ENCODE peak calls at places on chromosome 11, in five cellular contexts. One of them, this sample, is unnamed.

GRCh38 chr11:17898071-17898470 is 114.8 kb downstream of the SERGEF start:
- DNase-seq in GM23338: no peak
- DNase-seq in K562: no peak
- DNase-seq in HCT116: no peak
- DNase-seq in GM12878: no peak
- DNase-seq in this sample: no peak

GRCh38 chr11:38411149-38411548 is 1813.1 kb upstream of the RAG2 start:
- DNase-seq in GM23338: peak; percentile 8
- DNase-seq in GM12878: no peak
- DNase-seq in HCT116: no peak
- DNase-seq in K562: no peak
- DNase-seq in this sample: no peak

GRCh38 chr11:60916669-60917206 is 2.8 kb downstream of the TMEM109 start:
- DNase-seq in K562: no peak
- DNase-seq in HCT116: no peak
- DNase-seq in GM12878: no peak
- DNase-seq in GM23338: no peak
- DNase-seq in this sample: no peak

GRCh38 chr11:125215951-125216350 is 51.4 kb downstream of the PKNOX2 start:
- DNase-seq in K562: no peak
- DNase-seq in GM23338: no peak
- DNase-seq in HCT116: no peak
- DNase-seq in GM12878: no peak
- DNase-seq in this sample: no peak

GRCh38 chr11:47270331-47271271 is 668 bp downstream of the MADD start:
- DNase-seq in GM23338: peak; percentile 59
- DNase-seq in HCT116: no peak
- DNase-seq in K562: peak; percentile 60
- DNase-seq in GM12878: no peak
- DNase-seq in this sample: peak; percentile 49

GRCh38 chr11:8059571-8060011 is 21.4 kb upstream of the TUB start:
- DNase-seq in K562: no peak
- DNase-seq in GM12878: no peak
- DNase-seq in GM23338: no peak
- DNase-seq in HCT116: no peak
- DNase-seq in this sample: no peak

GRCh38 chr11:46918087-46918751 is at the start of gene LRP4:
- DNase-seq in HCT116: no peak
- DNase-seq in GM23338: peak; percentile 73
- DNase-seq in GM12878: no peak
- DNase-seq in K562: peak; percentile 72
- DNase-seq in this sample: no peak

GRCh38 chr11:30171661-30172060 is 59.2 kb upstream of the FSHB start:
- DNase-seq in HCT116: no peak
- DNase-seq in GM23338: no peak
- DNase-seq in K562: no peak
- DNase-seq in GM12878: no peak
- DNase-seq in this sample: no peak

GRCh38 chr11:58061813-58062212 is 31.1 kb downstream of the OR6Q1 start:
- DNase-seq in GM23338: no peak
- DNase-seq in GM12878: no peak
- DNase-seq in HCT116: no peak
- DNase-seq in K562: no peak
- DNase-seq in this sample: no peak

GRCh38 chr11:95487391-95487790 is 256.4 kb upstream of the SESN3 start:
- DNase-seq in K562: no peak
- DNase-seq in GM23338: peak; percentile 5
- DNase-seq in HCT116: no peak
- DNase-seq in GM12878: peak; percentile 83
- DNase-seq in this sample: no peak

GRCh38 chr11:119567667-119568582 is 145.0 kb upstream of the THY1 start:
- DNase-seq in K562: no peak
- DNase-seq in GM12878: peak; percentile 56
- DNase-seq in GM23338: peak; percentile 16
- DNase-seq in HCT116: no peak
- DNase-seq in this sample: no peak

GRCh38 chr11:19091366-19091765 is 25.6 kb upstream of the ZDHHC13 start:
- DNase-seq in K562: no peak
- DNase-seq in GM12878: no peak
- DNase-seq in HCT116: no peak
- DNase-seq in GM23338: no peak
- DNase-seq in this sample: no peak

GRCh38 chr11:79902493-79902892 is 461.7 kb upstream of the TENM4 start:
- DNase-seq in GM12878: no peak
- DNase-seq in HCT116: no peak
- DNase-seq in GM23338: no peak
- DNase-seq in K562: no peak
- DNase-seq in this sample: no peak

GRCh38 chr11:78961938-78962701 is 387.5 kb upstream of the NARS2 start:
- DNase-seq in HCT116: no peak
- DNase-seq in K562: peak; percentile 50
- DNase-seq in GM23338: peak; percentile 94
- DNase-seq in GM12878: no peak
- DNase-seq in this sample: no peak

GRCh38 chr11:44382118-44382517 is 72.2 kb upstream of the ALX4 start:
- DNase-seq in GM23338: no peak
- DNase-seq in GM12878: no peak
- DNase-seq in K562: no peak
- DNase-seq in HCT116: no peak
- DNase-seq in this sample: no peak

GRCh38 chr11:32386770-32387377 is 48.5 kb downstream of the WT1 start:
- DNase-seq in K562: peak; percentile 71
- DNase-seq in GM23338: no peak
- DNase-seq in HCT116: no peak
- DNase-seq in GM12878: no peak
- DNase-seq in this sample: no peak

GRCh38 chr11:60835472-60835871 is 6.4 kb upstream of the CCDC86 start:
- DNase-seq in GM12878: no peak
- DNase-seq in K562: no peak
- DNase-seq in HCT116: no peak
- DNase-seq in GM23338: no peak
- DNase-seq in this sample: no peak

GRCh38 chr11:30488304-30488998 is 97.7 kb downstream of the MPPED2 start:
- DNase-seq in HCT116: no peak
- DNase-seq in GM12878: no peak
- DNase-seq in K562: no peak
- DNase-seq in GM23338: no peak
- DNase-seq in this sample: no peak

GRCh38 chr11:57458060-57458409 is 2.3 kb upstream of the RTN4RL2 start:
- DNase-seq in GM23338: peak; percentile 81
- DNase-seq in GM12878: no peak
- DNase-seq in K562: no peak
- DNase-seq in HCT116: no peak
- DNase-seq in this sample: no peak

GRCh38 chr11:131122448-131122847 is 206.2 kb upstream of the SNX19 start:
- DNase-seq in HCT116: no peak
- DNase-seq in GM23338: no peak
- DNase-seq in GM12878: no peak
- DNase-seq in K562: no peak
- DNase-seq in this sample: no peak

GRCh38 chr11:130721736-130722135 is 194.5 kb downstream of the SNX19 start:
- DNase-seq in GM23338: no peak
- DNase-seq in K562: no peak
- DNase-seq in HCT116: no peak
- DNase-seq in GM12878: no peak
- DNase-seq in this sample: no peak

GRCh38 chr11:43268161-43268560 is 43.6 kb upstream of the API5 start:
- DNase-seq in GM23338: no peak
- DNase-seq in K562: no peak
- DNase-seq in HCT116: no peak
- DNase-seq in GM12878: no peak
- DNase-seq in this sample: no peak

GRCh38 chr11:126332221-126332711 is 23.2 kb upstream of the ST3GAL4 start:
- DNase-seq in K562: no peak
- DNase-seq in GM12878: no peak
- DNase-seq in HCT116: no peak
- DNase-seq in GM23338: no peak
- DNase-seq in this sample: no peak

GRCh38 chr11:104992781-104993180 is 24.4 kb upstream of the CASP4 start:
- DNase-seq in GM12878: no peak
- DNase-seq in HCT116: no peak
- DNase-seq in K562: no peak
- DNase-seq in GM23338: no peak
- DNase-seq in this sample: no peak

GRCh38 chr11:134377876-134378275 is 34.2 kb downstream of the B3GAT1 start:
- DNase-seq in K562: no peak
- DNase-seq in HCT116: no peak
- DNase-seq in GM12878: no peak
- DNase-seq in GM23338: no peak
- DNase-seq in this sample: no peak

GRCh38 chr11:83599066-83599465 is 312.9 kb upstream of the CCDC90B start:
- DNase-seq in HCT116: no peak
- DNase-seq in K562: no peak
- DNase-seq in GM23338: peak; percentile 24
- DNase-seq in GM12878: no peak
- DNase-seq in this sample: no peak

GRCh38 chr11:86116386-86116726 is 47.5 kb upstream of the PICALM start:
- DNase-seq in K562: no peak
- DNase-seq in GM23338: no peak
- DNase-seq in GM12878: peak; percentile 77
- DNase-seq in HCT116: no peak
- DNase-seq in this sample: no peak

GRCh38 chr11:16779436-16779835 is 41.0 kb downstream of the C11orf58 start:
- DNase-seq in GM12878: no peak
- DNase-seq in HCT116: peak; percentile 12
- DNase-seq in K562: peak; percentile 80
- DNase-seq in GM23338: peak; percentile 37
- DNase-seq in this sample: peak; percentile 88

GRCh38 chr11:98300777-98301176 is 720.0 kb upstream of the CNTN5 start:
- DNase-seq in GM23338: no peak
- DNase-seq in K562: no peak
- DNase-seq in GM12878: no peak
- DNase-seq in HCT116: no peak
- DNase-seq in this sample: no peak

GRCh38 chr11:63682045-63682915 is 980 bp downstream of the RTN3 start:
- DNase-seq in K562: peak; percentile 30
- DNase-seq in GM12878: no peak
- DNase-seq in GM23338: peak; percentile 66
- DNase-seq in HCT116: no peak
- DNase-seq in this sample: peak; percentile 21

GRCh38 chr11:63683133-63683991 is 2.1 kb downstream of the RTN3 start:
- DNase-seq in K562: peak; percentile 53
- DNase-seq in GM23338: no peak
- DNase-seq in GM12878: no peak
- DNase-seq in HCT116: no peak
- DNase-seq in this sample: no peak

GRCh38 chr11:63681208-63682044 is at the start of gene RTN3:
- DNase-seq in GM12878: peak; percentile 96
- DNase-seq in K562: peak; percentile 98
- DNase-seq in HCT116: peak; percentile 96
- DNase-seq in GM23338: peak; percentile 98
- DNase-seq in this sample: peak; percentile 96

DNA sequence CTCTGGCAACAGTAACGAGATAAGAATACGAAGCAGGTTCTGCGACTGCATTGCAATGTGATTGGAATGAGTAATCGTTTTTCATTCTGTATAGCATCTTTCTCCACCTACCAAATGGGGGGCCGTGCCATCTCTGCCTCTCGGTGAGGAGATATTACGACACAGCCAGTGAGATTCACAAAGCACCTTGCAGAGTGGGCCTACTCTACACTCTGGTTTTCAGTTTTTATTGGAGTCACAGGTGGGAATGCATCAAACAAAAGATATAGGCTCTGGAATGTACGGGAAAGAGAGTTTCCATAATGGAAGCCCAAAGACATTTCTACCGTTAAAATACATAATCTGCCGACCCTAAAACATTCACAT is 475 bp upstream of the RTN3 start:
- DNase-seq in K562: peak; percentile 27
- DNase-seq in HCT116: no peak
- DNase-seq in GM23338: peak; percentile 37
- DNase-seq in GM12878: no peak
- DNase-seq in this sample: no peak
- TF ChIP-seq REST in K562: no peak
- TF ChIP-seq REST in HCT116: no peak
- TF ChIP-seq REST in GM23338: no peak
- TF ChIP-seq REST in GM12878: no peak
- TF ChIP-seq REST in this sample: no peak

GRCh38 chr11:109644158-109644557 is 222.2 kb downstream of the C11orf87 start:
- DNase-seq in K562: no peak
- DNase-seq in GM23338: no peak
- DNase-seq in HCT116: no peak
- DNase-seq in GM12878: no peak
- DNase-seq in this sample: no peak
- TF ChIP-seq POLR2AphosphoS5 in K562: no peak
- TF ChIP-seq POLR2AphosphoS5 in GM23338: no peak
- TF ChIP-seq POLR2AphosphoS5 in HCT116: no peak
- TF ChIP-seq POLR2AphosphoS5 in GM12878: no peak
- TF ChIP-seq POLR2AphosphoS5 in this sample: no peak

GRCh38 chr11:2142300-2142759 is 3.1 kb upstream of the IGF2 start:
- DNase-seq in HCT116: no peak
- DNase-seq in K562: no peak
- DNase-seq in GM23338: no peak
- DNase-seq in GM12878: no peak
- DNase-seq in this sample: no peak

GRCh38 chr11:2142762-2143202 is 3.6 kb upstream of the IGF2 start:
- DNase-seq in K562: no peak
- DNase-seq in HCT116: no peak
- DNase-seq in GM23338: no peak
- DNase-seq in GM12878: peak; percentile 8
- DNase-seq in this sample: no peak

GRCh38 chr11:2139118-2139490 is at the start of gene IGF2:
- DNase-seq in GM23338: peak; percentile 62
- DNase-seq in HCT116: no peak
- DNase-seq in K562: no peak
- DNase-seq in GM12878: no peak
- DNase-seq in this sample: no peak

GRCh38 chr11:2139691-2140337 is 625 bp upstream of the IGF2 start:
- DNase-seq in GM12878: no peak
- DNase-seq in GM23338: peak; percentile 57
- DNase-seq in HCT116: no peak
- DNase-seq in K562: no peak
- DNase-seq in this sample: no peak

GRCh38 chr11:2140411-2141400 is 1.5 kb upstream of the IGF2 start:
- DNase-seq in GM12878: no peak
- DNase-seq in GM23338: peak; percentile 62
- DNase-seq in HCT116: no peak
- DNase-seq in K562: no peak
- DNase-seq in this sample: no peak
- TF ChIP-seq REST in GM12878: no peak
- TF ChIP-seq REST in GM23338: no peak
- TF ChIP-seq REST in HCT116: no peak
- TF ChIP-seq REST in K562: no peak
- TF ChIP-seq REST in this sample: no peak

DNA sequence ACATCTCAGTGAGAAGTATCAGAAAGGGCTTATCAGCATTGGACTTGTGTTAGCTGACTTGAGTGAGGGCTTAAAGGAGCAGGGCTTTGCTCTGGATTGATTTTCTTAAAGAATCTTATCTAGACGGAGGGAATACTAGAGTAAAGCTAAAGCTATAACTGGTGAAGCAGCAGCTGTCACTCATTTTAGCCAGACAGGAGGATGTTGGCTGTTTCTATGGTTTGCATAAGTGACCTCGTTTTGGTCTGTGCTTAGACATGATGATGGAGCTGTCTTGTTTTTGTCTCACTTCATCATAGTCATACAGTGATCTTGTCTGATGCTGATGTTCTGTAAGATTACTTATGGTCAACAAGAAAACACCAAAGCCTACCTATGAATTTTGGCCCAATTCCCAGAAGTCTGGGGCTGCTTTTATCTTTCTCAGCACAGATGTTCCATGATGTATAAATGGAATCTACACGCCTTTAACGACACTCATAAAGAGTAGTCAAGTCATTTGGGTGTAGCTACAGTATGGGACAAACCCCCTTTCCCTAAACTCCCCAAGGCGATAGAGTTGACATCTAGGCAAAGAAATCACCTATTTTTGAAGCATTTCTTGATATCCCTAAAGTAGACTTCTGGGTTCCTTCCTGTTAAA is 77.5 kb upstream of the UCP3 start:
- DNase-seq in HCT116: no peak
- DNase-seq in GM23338: no peak
- DNase-seq in K562: peak; percentile 80
- DNase-seq in GM12878: no peak
- DNase-seq in this sample: no peak
- TF ChIP-seq POLR2AphosphoS5 in HCT116: no peak
- TF ChIP-seq POLR2AphosphoS5 in GM23338: no peak
- TF ChIP-seq POLR2AphosphoS5 in K562: peak; percentile 59
- TF ChIP-seq POLR2AphosphoS5 in GM12878: no peak
- TF ChIP-seq POLR2AphosphoS5 in this sample: no peak